ENCODE peak calls at places on chromosomes 16 and 17, in five cellular contexts. One of them, this sample, is unnamed.

GRCh38 chr17:73316919-73317505 is 5.2 kb upstream of the CDC42EP4 start:
- DNase-seq in PC-3: no peak
- DNase-seq in CD4-positive, alpha-beta memory T cell: no peak
- DNase-seq in GM04503: no peak
- DNase-seq in ACHN: no peak
- DNase-seq in this sample: no peak

GRCh38 chr17:56717471-56717870 is 116.2 kb downstream of the C17orf67 start:
- DNase-seq in PC-3: no peak
- DNase-seq in CD4-positive, alpha-beta memory T cell: no peak
- DNase-seq in GM04503: no peak
- DNase-seq in ACHN: no peak
- DNase-seq in this sample: no peak

GRCh38 chr17:56018202-56018601 is 135.1 kb upstream of the ANKFN1 start:
- DNase-seq in PC-3: no peak
- DNase-seq in CD4-positive, alpha-beta memory T cell: no peak
- DNase-seq in GM04503: no peak
- DNase-seq in ACHN: no peak
- DNase-seq in this sample: no peak

GRCh38 chr16:14205666-14206065 is 134.5 kb downstream of the MRTFB start:
- DNase-seq in PC-3: no peak
- DNase-seq in CD4-positive, alpha-beta memory T cell: no peak
- DNase-seq in GM04503: no peak
- DNase-seq in ACHN: no peak
- DNase-seq in this sample: no peak

GRCh38 chr16:53323924-53324323 is 110.3 kb upstream of the RBL2 start:
- DNase-seq in PC-3: no peak
- DNase-seq in CD4-positive, alpha-beta memory T cell: no peak
- DNase-seq in GM04503: no peak
- DNase-seq in ACHN: no peak
- DNase-seq in this sample: no peak

GRCh38 chr17:68351395-68351794 is 60.1 kb downstream of the ARSG start:
- DNase-seq in PC-3: peak; percentile 19
- DNase-seq in CD4-positive, alpha-beta memory T cell: no peak
- DNase-seq in GM04503: no peak
- DNase-seq in ACHN: no peak
- DNase-seq in this sample: no peak

GRCh38 chr16:692356-693108 is 2.3 kb upstream of the WDR24 start:
- DNase-seq in PC-3: no peak
- DNase-seq in CD4-positive, alpha-beta memory T cell: no peak
- DNase-seq in GM04503: no peak
- DNase-seq in ACHN: no peak
- DNase-seq in this sample: no peak

GRCh38 chr17:80774146-80774545 is 217.5 kb upstream of the CHMP6 start:
- DNase-seq in PC-3: no peak
- DNase-seq in CD4-positive, alpha-beta memory T cell: no peak
- DNase-seq in GM04503: no peak
- DNase-seq in ACHN: no peak
- DNase-seq in this sample: no peak

GRCh38 chr17:55762086-55762858 is 11.4 kb downstream of the PCTP start:
- DNase-seq in PC-3: no peak
- DNase-seq in CD4-positive, alpha-beta memory T cell: no peak
- DNase-seq in GM04503: no peak
- DNase-seq in ACHN: no peak
- DNase-seq in this sample: no peak

GRCh38 chr17:10812674-10813073 is 8.8 kb upstream of the TMEM238L start:
- DNase-seq in PC-3: no peak
- DNase-seq in CD4-positive, alpha-beta memory T cell: no peak
- DNase-seq in GM04503: no peak
- DNase-seq in ACHN: no peak
- DNase-seq in this sample: no peak

This sample was measured in HS-5.